ENCODE peak calls at places on chromosome 4, in five cellular contexts. M, S, Q, L and R are unnamed samples.

GRCh38 chr4:70183168-70183939 is 12.2 kb upstream of the ODAM start:
- DNase-seq in Q (peak; percentile 71), S (peak; percentile 8), M (no peak), L (no peak), R (no peak)

GRCh38 chr4:112940364-112940763 is 109.1 kb upstream of the ANK2 start:
- DNase-seq in Q (no peak), L (no peak), S (no peak), M (no peak), R (no peak)

GRCh38 chr4:122997463-122998101 is 75.2 kb upstream of the NUDT6 start:
- DNase-seq in Q (no peak), S (no peak), M (no peak), L (no peak), R (no peak)

GRCh38 chr4:28436191-28437080 is 1575.8 kb downstream of the STIM2 start:
- DNase-seq in S (no peak), L (no peak), M (no peak), Q (no peak), R (no peak)

GRCh38 chr4:73275318-73275654 is 16.7 kb upstream of the ANKRD17 start:
- DNase-seq in Q (no peak), L (no peak), M (no peak), S (no peak), R (no peak)

GRCh38 chr4:4849524-4850193 is 9.8 kb upstream of the MSX1 start:
- DNase-seq in M (no peak), S (no peak), Q (no peak), L (no peak), R (no peak)

GRCh38 chr4:66574145-66574978 is 904.1 kb upstream of the EPHA5 start:
- DNase-seq in L (no peak), S (no peak), M (no peak), Q (no peak), R (no peak)

GRCh38 chr4:76758290-76758882 is 139.6 kb downstream of the SOWAHB start:
- DNase-seq in L (no peak), S (peak; percentile 68), M (peak; percentile 20), Q (peak; percentile 53), R (no peak)

GRCh38 chr4:92368648-92369047 is 64.9 kb downstream of the GRID2 start:
- DNase-seq in S (no peak), Q (no peak), M (no peak), L (no peak), R (no peak)

GRCh38 chr4:169037491-169037890 is 27.4 kb upstream of the CBR4 start:
- DNase-seq in M (no peak), Q (no peak), S (no peak), L (no peak), R (no peak)

GRCh38 chr4:67401902-67402301 is 143.4 kb downstream of the CENPC start:
- DNase-seq in M (peak; percentile 16), Q (no peak), S (no peak), L (no peak), R (no peak)

GRCh38 chr4:82905205-82905604 is 4.7 kb downstream of the THAP9 start:
- DNase-seq in S (no peak), L (no peak), Q (peak; percentile 84), M (no peak), R (no peak)

GRCh38 chr4:118279920-118280432 is 72.8 kb downstream of the PRSS12 start:
- DNase-seq in S (no peak), Q (peak; percentile 18), M (no peak), L (no peak), R (no peak)

GRCh38 chr4:106160560-106160959 is 155.4 kb downstream of the TBCK start:
- DNase-seq in Q (no peak), S (no peak), L (no peak), M (no peak), R (no peak)

GRCh38 chr4:150242820-150243458 is 164.7 kb downstream of the DCLK2 start:
- DNase-seq in Q (peak; percentile 22), M (peak; percentile 36), L (no peak), S (peak; percentile 70), R (no peak)

GRCh38 chr4:53122280-53123116 is 243.4 kb downstream of the SCFD2 start:
- DNase-seq in L (no peak), Q (no peak), M (no peak), S (no peak), R (no peak)

GRCh38 chr4:56655209-56655626 is 25.9 kb downstream of the HOPX start:
- DNase-seq in M (peak; percentile 60), Q (no peak), L (no peak), S (peak; percentile 66), R (peak; percentile 87)

GRCh38 chr4:8913858-8914460 is 42.3 kb upstream of the HMX1 start:
- DNase-seq in S (no peak), L (no peak), M (no peak), Q (no peak), R (no peak)

GRCh38 chr4:181685911-181686310 is 557.3 kb upstream of the TENM3 start:
- DNase-seq in Q (no peak), S (no peak), L (no peak), M (no peak), R (no peak)

GRCh38 chr4:56978750-56979303 is at the start of gene POLR2B:
- DNase-seq in M (peak; percentile 96), L (peak; percentile 85), Q (peak; percentile 98), S (peak; percentile 96), R (peak; percentile 99)

GRCh38 chr4:25448379-25449109 is 71.5 kb downstream of the ANAPC4 start:
- DNase-seq in L (no peak), M (no peak), Q (no peak), S (peak; percentile 90), R (no peak)